ENCODE peak calls at places on chromosomes 5 and 9, in ten cellular contexts. One of them, this sample, is unnamed.

GRCh38 chr5:96868603-96869371 is 7.5 kb upstream of the ERAP2 start:
- DNase-seq in activated CD4-positive, alpha-beta T cell treated with anti-CD3 and anti-CD28 coated beads for 36 hours: no peak
- DNase-seq in RPMI7951: peak; percentile 67
- DNase-seq in C1 segment of cervical spinal cord: no peak
- DNase-seq in DND-41: peak; percentile 41
- DNase-seq in NCI-H1417 treated with DMSO at 0.1 percent for 48 hours: no peak
- DNase-seq in left ventricle myocardium inferior: no peak
- DNase-seq in GM23338: peak; percentile 78
- DNase-seq in stimulated activated CD4-positive, alpha-beta T cell treated with anti-CD3 and anti-CD28 coated beads, Interleukin-12 subunit alpha, Interleukin-12 subunit beta, amount 100 ng/mL, for 24 hours: no peak
- DNase-seq in stimulated activated CD8-positive, alpha-beta memory T cell treated with anti-CD3 and anti-CD28 coated beads, Interleukin-15, amount 100 ng/mL, for 24 hours: no peak
- DNase-seq in this sample: no peak

GRCh38 chr5:179854356-179854755 is 4.3 kb downstream of the MRNIP start:
- DNase-seq in GM23338: no peak
- DNase-seq in DND-41: no peak
- DNase-seq in C1 segment of cervical spinal cord: no peak
- DNase-seq in NCI-H1417 treated with DMSO at 0.1 percent for 48 hours: no peak
- DNase-seq in RPMI7951: no peak
- DNase-seq in stimulated activated CD4-positive, alpha-beta T cell treated with anti-CD3 and anti-CD28 coated beads, Interleukin-12 subunit alpha, Interleukin-12 subunit beta, amount 100 ng/mL, for 24 hours: no peak
- DNase-seq in left ventricle myocardium inferior: no peak
- DNase-seq in stimulated activated CD8-positive, alpha-beta memory T cell treated with anti-CD3 and anti-CD28 coated beads, Interleukin-15, amount 100 ng/mL, for 24 hours: no peak
- DNase-seq in activated CD4-positive, alpha-beta T cell treated with anti-CD3 and anti-CD28 coated beads for 36 hours: no peak
- DNase-seq in this sample: no peak

GRCh38 chr5:132253008-132253441 is 4.5 kb upstream of the PDLIM4 start:
- DNase-seq in RPMI7951: no peak
- DNase-seq in C1 segment of cervical spinal cord: no peak
- DNase-seq in stimulated activated CD8-positive, alpha-beta memory T cell treated with anti-CD3 and anti-CD28 coated beads, Interleukin-15, amount 100 ng/mL, for 24 hours: no peak
- DNase-seq in activated CD4-positive, alpha-beta T cell treated with anti-CD3 and anti-CD28 coated beads for 36 hours: peak; percentile 2
- DNase-seq in GM23338: no peak
- DNase-seq in left ventricle myocardium inferior: no peak
- DNase-seq in DND-41: no peak
- DNase-seq in NCI-H1417 treated with DMSO at 0.1 percent for 48 hours: no peak
- DNase-seq in stimulated activated CD4-positive, alpha-beta T cell treated with anti-CD3 and anti-CD28 coated beads, Interleukin-12 subunit alpha, Interleukin-12 subunit beta, amount 100 ng/mL, for 24 hours: no peak
- DNase-seq in this sample: no peak

GRCh38 chr9:129080608-129081387 is at the start of gene DOLPP1:
- DNase-seq in GM23338: peak; percentile 99
- DNase-seq in RPMI7951: peak; percentile 98
- DNase-seq in left ventricle myocardium inferior: peak; percentile 99
- DNase-seq in stimulated activated CD4-positive, alpha-beta T cell treated with anti-CD3 and anti-CD28 coated beads, Interleukin-12 subunit alpha, Interleukin-12 subunit beta, amount 100 ng/mL, for 24 hours: peak; percentile 98
- DNase-seq in DND-41: peak; percentile 99
- DNase-seq in C1 segment of cervical spinal cord: peak; percentile 96
- DNase-seq in stimulated activated CD8-positive, alpha-beta memory T cell treated with anti-CD3 and anti-CD28 coated beads, Interleukin-15, amount 100 ng/mL, for 24 hours: peak; percentile 94
- DNase-seq in NCI-H1417 treated with DMSO at 0.1 percent for 48 hours: peak; percentile 97
- DNase-seq in activated CD4-positive, alpha-beta T cell treated with anti-CD3 and anti-CD28 coated beads for 36 hours: peak; percentile 99
- DNase-seq in this sample: peak; percentile 100

GRCh38 chr5:113050606-113051391 is 74.2 kb downstream of the DCP2 start:
- DNase-seq in left ventricle myocardium inferior: no peak
- DNase-seq in stimulated activated CD4-positive, alpha-beta T cell treated with anti-CD3 and anti-CD28 coated beads, Interleukin-12 subunit alpha, Interleukin-12 subunit beta, amount 100 ng/mL, for 24 hours: no peak
- DNase-seq in RPMI7951: peak; percentile 87
- DNase-seq in C1 segment of cervical spinal cord: no peak
- DNase-seq in NCI-H1417 treated with DMSO at 0.1 percent for 48 hours: no peak
- DNase-seq in activated CD4-positive, alpha-beta T cell treated with anti-CD3 and anti-CD28 coated beads for 36 hours: peak; percentile 58
- DNase-seq in stimulated activated CD8-positive, alpha-beta memory T cell treated with anti-CD3 and anti-CD28 coated beads, Interleukin-15, amount 100 ng/mL, for 24 hours: no peak
- DNase-seq in GM23338: no peak
- DNase-seq in DND-41: no peak
- DNase-seq in this sample: no peak

GRCh38 chr9:81827616-81828296 is 100.5 kb upstream of the SPATA31D4 start:
- DNase-seq in left ventricle myocardium inferior: no peak
- DNase-seq in stimulated activated CD4-positive, alpha-beta T cell treated with anti-CD3 and anti-CD28 coated beads, Interleukin-12 subunit alpha, Interleukin-12 subunit beta, amount 100 ng/mL, for 24 hours: no peak
- DNase-seq in RPMI7951: no peak
- DNase-seq in GM23338: no peak
- DNase-seq in C1 segment of cervical spinal cord: no peak
- DNase-seq in NCI-H1417 treated with DMSO at 0.1 percent for 48 hours: no peak
- DNase-seq in activated CD4-positive, alpha-beta T cell treated with anti-CD3 and anti-CD28 coated beads for 36 hours: no peak
- DNase-seq in DND-41: peak; percentile 8
- DNase-seq in stimulated activated CD8-positive, alpha-beta memory T cell treated with anti-CD3 and anti-CD28 coated beads, Interleukin-15, amount 100 ng/mL, for 24 hours: no peak
- DNase-seq in this sample: no peak

GRCh38 chr9:137740311-137740710 is 121.5 kb downstream of the EHMT1 start:
- DNase-seq in stimulated activated CD4-positive, alpha-beta T cell treated with anti-CD3 and anti-CD28 coated beads, Interleukin-12 subunit alpha, Interleukin-12 subunit beta, amount 100 ng/mL, for 24 hours: no peak
- DNase-seq in activated CD4-positive, alpha-beta T cell treated with anti-CD3 and anti-CD28 coated beads for 36 hours: no peak
- DNase-seq in NCI-H1417 treated with DMSO at 0.1 percent for 48 hours: peak; percentile 27
- DNase-seq in RPMI7951: no peak
- DNase-seq in C1 segment of cervical spinal cord: no peak
- DNase-seq in left ventricle myocardium inferior: peak; percentile 54
- DNase-seq in GM23338: no peak
- DNase-seq in DND-41: no peak
- DNase-seq in stimulated activated CD8-positive, alpha-beta memory T cell treated with anti-CD3 and anti-CD28 coated beads, Interleukin-15, amount 100 ng/mL, for 24 hours: no peak
- DNase-seq in this sample: no peak

GRCh38 chr9:76866689-76867088 is 39.2 kb downstream of the PRUNE2 start:
- DNase-seq in RPMI7951: peak; percentile 63
- DNase-seq in activated CD4-positive, alpha-beta T cell treated with anti-CD3 and anti-CD28 coated beads for 36 hours: peak; percentile 6
- DNase-seq in DND-41: no peak
- DNase-seq in stimulated activated CD4-positive, alpha-beta T cell treated with anti-CD3 and anti-CD28 coated beads, Interleukin-12 subunit alpha, Interleukin-12 subunit beta, amount 100 ng/mL, for 24 hours: no peak
- DNase-seq in left ventricle myocardium inferior: no peak
- DNase-seq in stimulated activated CD8-positive, alpha-beta memory T cell treated with anti-CD3 and anti-CD28 coated beads, Interleukin-15, amount 100 ng/mL, for 24 hours: no peak
- DNase-seq in C1 segment of cervical spinal cord: no peak
- DNase-seq in NCI-H1417 treated with DMSO at 0.1 percent for 48 hours: no peak
- DNase-seq in GM23338: peak; percentile 46
- DNase-seq in this sample: no peak

GRCh38 chr5:83077662-83078261 is 415 bp downstream of the XRCC4 start:
- DNase-seq in DND-41: no peak
- DNase-seq in left ventricle myocardium inferior: no peak
- DNase-seq in GM23338: peak; percentile 74
- DNase-seq in stimulated activated CD8-positive, alpha-beta memory T cell treated with anti-CD3 and anti-CD28 coated beads, Interleukin-15, amount 100 ng/mL, for 24 hours: peak; percentile 3
- DNase-seq in C1 segment of cervical spinal cord: no peak
- DNase-seq in NCI-H1417 treated with DMSO at 0.1 percent for 48 hours: no peak
- DNase-seq in RPMI7951: peak; percentile 49
- DNase-seq in stimulated activated CD4-positive, alpha-beta T cell treated with anti-CD3 and anti-CD28 coated beads, Interleukin-12 subunit alpha, Interleukin-12 subunit beta, amount 100 ng/mL, for 24 hours: no peak
- DNase-seq in activated CD4-positive, alpha-beta T cell treated with anti-CD3 and anti-CD28 coated beads for 36 hours: peak; percentile 21
- DNase-seq in this sample: no peak

GRCh38 chr9:6054280-6055099 is 39.1 kb upstream of the RANBP6 start:
- DNase-seq in stimulated activated CD8-positive, alpha-beta memory T cell treated with anti-CD3 and anti-CD28 coated beads, Interleukin-15, amount 100 ng/mL, for 24 hours: no peak
- DNase-seq in left ventricle myocardium inferior: peak; percentile 38
- DNase-seq in RPMI7951: peak; percentile 70
- DNase-seq in activated CD4-positive, alpha-beta T cell treated with anti-CD3 and anti-CD28 coated beads for 36 hours: peak; percentile 77
- DNase-seq in GM23338: peak; percentile 95
- DNase-seq in NCI-H1417 treated with DMSO at 0.1 percent for 48 hours: no peak
- DNase-seq in DND-41: peak; percentile 59
- DNase-seq in C1 segment of cervical spinal cord: no peak
- DNase-seq in stimulated activated CD4-positive, alpha-beta T cell treated with anti-CD3 and anti-CD28 coated beads, Interleukin-12 subunit alpha, Interleukin-12 subunit beta, amount 100 ng/mL, for 24 hours: peak; percentile 17
- DNase-seq in this sample: peak; percentile 62

GRCh38 chr5:114953559-114953958 is 216.1 kb downstream of the TRIM36 start:
- DNase-seq in C1 segment of cervical spinal cord: no peak
- DNase-seq in stimulated activated CD8-positive, alpha-beta memory T cell treated with anti-CD3 and anti-CD28 coated beads, Interleukin-15, amount 100 ng/mL, for 24 hours: no peak
- DNase-seq in activated CD4-positive, alpha-beta T cell treated with anti-CD3 and anti-CD28 coated beads for 36 hours: no peak
- DNase-seq in RPMI7951: no peak
- DNase-seq in GM23338: no peak
- DNase-seq in NCI-H1417 treated with DMSO at 0.1 percent for 48 hours: no peak
- DNase-seq in stimulated activated CD4-positive, alpha-beta T cell treated with anti-CD3 and anti-CD28 coated beads, Interleukin-12 subunit alpha, Interleukin-12 subunit beta, amount 100 ng/mL, for 24 hours: no peak
- DNase-seq in left ventricle myocardium inferior: no peak
- DNase-seq in DND-41: no peak
- DNase-seq in this sample: no peak

GRCh38 chr9:82164159-82164558 is 175.6 kb downstream of the SPATA31D1 start:
- DNase-seq in GM23338: no peak
- DNase-seq in activated CD4-positive, alpha-beta T cell treated with anti-CD3 and anti-CD28 coated beads for 36 hours: no peak
- DNase-seq in stimulated activated CD8-positive, alpha-beta memory T cell treated with anti-CD3 and anti-CD28 coated beads, Interleukin-15, amount 100 ng/mL, for 24 hours: no peak
- DNase-seq in RPMI7951: no peak
- DNase-seq in DND-41: no peak
- DNase-seq in stimulated activated CD4-positive, alpha-beta T cell treated with anti-CD3 and anti-CD28 coated beads, Interleukin-12 subunit alpha, Interleukin-12 subunit beta, amount 100 ng/mL, for 24 hours: no peak
- DNase-seq in NCI-H1417 treated with DMSO at 0.1 percent for 48 hours: no peak
- DNase-seq in left ventricle myocardium inferior: no peak
- DNase-seq in C1 segment of cervical spinal cord: no peak
- DNase-seq in this sample: no peak

GRCh38 chr5:137073192-137073591 is 425.9 kb downstream of the SPOCK1 start:
- DNase-seq in GM23338: no peak
- DNase-seq in stimulated activated CD8-positive, alpha-beta memory T cell treated with anti-CD3 and anti-CD28 coated beads, Interleukin-15, amount 100 ng/mL, for 24 hours: no peak
- DNase-seq in left ventricle myocardium inferior: no peak
- DNase-seq in C1 segment of cervical spinal cord: no peak
- DNase-seq in RPMI7951: peak; percentile 52
- DNase-seq in NCI-H1417 treated with DMSO at 0.1 percent for 48 hours: no peak
- DNase-seq in DND-41: no peak
- DNase-seq in stimulated activated CD4-positive, alpha-beta T cell treated with anti-CD3 and anti-CD28 coated beads, Interleukin-12 subunit alpha, Interleukin-12 subunit beta, amount 100 ng/mL, for 24 hours: no peak
- DNase-seq in activated CD4-positive, alpha-beta T cell treated with anti-CD3 and anti-CD28 coated beads for 36 hours: no peak
- DNase-seq in this sample: no peak

GRCh38 chr5:120152472-120152871 is 311.6 kb upstream of the PRR16 start:
- DNase-seq in stimulated activated CD4-positive, alpha-beta T cell treated with anti-CD3 and anti-CD28 coated beads, Interleukin-12 subunit alpha, Interleukin-12 subunit beta, amount 100 ng/mL, for 24 hours: no peak
- DNase-seq in C1 segment of cervical spinal cord: no peak
- DNase-seq in GM23338: no peak
- DNase-seq in left ventricle myocardium inferior: no peak
- DNase-seq in activated CD4-positive, alpha-beta T cell treated with anti-CD3 and anti-CD28 coated beads for 36 hours: no peak
- DNase-seq in NCI-H1417 treated with DMSO at 0.1 percent for 48 hours: no peak
- DNase-seq in RPMI7951: peak; percentile 78
- DNase-seq in stimulated activated CD8-positive, alpha-beta memory T cell treated with anti-CD3 and anti-CD28 coated beads, Interleukin-15, amount 100 ng/mL, for 24 hours: no peak
- DNase-seq in DND-41: no peak
- DNase-seq in this sample: no peak

GRCh38 chr5:56375011-56375410 is 141.9 kb upstream of the ANKRD55 start:
- DNase-seq in C1 segment of cervical spinal cord: no peak
- DNase-seq in DND-41: no peak
- DNase-seq in RPMI7951: no peak
- DNase-seq in left ventricle myocardium inferior: peak; percentile 47
- DNase-seq in activated CD4-positive, alpha-beta T cell treated with anti-CD3 and anti-CD28 coated beads for 36 hours: no peak
- DNase-seq in NCI-H1417 treated with DMSO at 0.1 percent for 48 hours: peak; percentile 5
- DNase-seq in GM23338: no peak
- DNase-seq in stimulated activated CD4-positive, alpha-beta T cell treated with anti-CD3 and anti-CD28 coated beads, Interleukin-12 subunit alpha, Interleukin-12 subunit beta, amount 100 ng/mL, for 24 hours: no peak
- DNase-seq in stimulated activated CD8-positive, alpha-beta memory T cell treated with anti-CD3 and anti-CD28 coated beads, Interleukin-15, amount 100 ng/mL, for 24 hours: no peak
- DNase-seq in this sample: no peak

GRCh38 chr5:162068412-162068811 is 839 bp downstream of the GABRG2 start:
- DNase-seq in stimulated activated CD8-positive, alpha-beta memory T cell treated with anti-CD3 and anti-CD28 coated beads, Interleukin-15, amount 100 ng/mL, for 24 hours: no peak
- DNase-seq in RPMI7951: peak; percentile 2
- DNase-seq in NCI-H1417 treated with DMSO at 0.1 percent for 48 hours: no peak
- DNase-seq in C1 segment of cervical spinal cord: peak; percentile 20
- DNase-seq in GM23338: peak; percentile 97
- DNase-seq in activated CD4-positive, alpha-beta T cell treated with anti-CD3 and anti-CD28 coated beads for 36 hours: peak; percentile 11
- DNase-seq in stimulated activated CD4-positive, alpha-beta T cell treated with anti-CD3 and anti-CD28 coated beads, Interleukin-12 subunit alpha, Interleukin-12 subunit beta, amount 100 ng/mL, for 24 hours: no peak
- DNase-seq in left ventricle myocardium inferior: no peak
- DNase-seq in DND-41: peak; percentile 52
- DNase-seq in this sample: peak; percentile 45

GRCh38 chr5:936149-937144 is 43.8 kb downstream of the TRIP13 start:
- DNase-seq in stimulated activated CD8-positive, alpha-beta memory T cell treated with anti-CD3 and anti-CD28 coated beads, Interleukin-15, amount 100 ng/mL, for 24 hours: no peak
- DNase-seq in activated CD4-positive, alpha-beta T cell treated with anti-CD3 and anti-CD28 coated beads for 36 hours: no peak
- DNase-seq in RPMI7951: no peak
- DNase-seq in GM23338: no peak
- DNase-seq in DND-41: no peak
- DNase-seq in C1 segment of cervical spinal cord: no peak
- DNase-seq in left ventricle myocardium inferior: no peak
- DNase-seq in stimulated activated CD4-positive, alpha-beta T cell treated with anti-CD3 and anti-CD28 coated beads, Interleukin-12 subunit alpha, Interleukin-12 subunit beta, amount 100 ng/mL, for 24 hours: no peak
- DNase-seq in NCI-H1417 treated with DMSO at 0.1 percent for 48 hours: no peak
- DNase-seq in this sample: no peak

GRCh38 chr5:146081685-146082084 is 23.7 kb downstream of the PLAC8L1 start:
- DNase-seq in NCI-H1417 treated with DMSO at 0.1 percent for 48 hours: no peak
- DNase-seq in stimulated activated CD8-positive, alpha-beta memory T cell treated with anti-CD3 and anti-CD28 coated beads, Interleukin-15, amount 100 ng/mL, for 24 hours: no peak
- DNase-seq in activated CD4-positive, alpha-beta T cell treated with anti-CD3 and anti-CD28 coated beads for 36 hours: no peak
- DNase-seq in left ventricle myocardium inferior: no peak
- DNase-seq in GM23338: no peak
- DNase-seq in DND-41: no peak
- DNase-seq in RPMI7951: no peak
- DNase-seq in C1 segment of cervical spinal cord: no peak
- DNase-seq in stimulated activated CD4-positive, alpha-beta T cell treated with anti-CD3 and anti-CD28 coated beads, Interleukin-12 subunit alpha, Interleukin-12 subunit beta, amount 100 ng/mL, for 24 hours: no peak
- DNase-seq in this sample: no peak

GRCh38 chr5:133977858-133978257 is 9.4 kb upstream of the C5orf15 start:
- DNase-seq in DND-41: no peak
- DNase-seq in NCI-H1417 treated with DMSO at 0.1 percent for 48 hours: no peak
- DNase-seq in RPMI7951: peak; percentile 79
- DNase-seq in GM23338: no peak
- DNase-seq in activated CD4-positive, alpha-beta T cell treated with anti-CD3 and anti-CD28 coated beads for 36 hours: no peak
- DNase-seq in stimulated activated CD8-positive, alpha-beta memory T cell treated with anti-CD3 and anti-CD28 coated beads, Interleukin-15, amount 100 ng/mL, for 24 hours: no peak
- DNase-seq in left ventricle myocardium inferior: no peak
- DNase-seq in C1 segment of cervical spinal cord: no peak
- DNase-seq in stimulated activated CD4-positive, alpha-beta T cell treated with anti-CD3 and anti-CD28 coated beads, Interleukin-12 subunit alpha, Interleukin-12 subunit beta, amount 100 ng/mL, for 24 hours: no peak
- DNase-seq in this sample: no peak

GRCh38 chr5:72555871-72556270 is 48.7 kb upstream of the ZNF366 start:
- DNase-seq in stimulated activated CD8-positive, alpha-beta memory T cell treated with anti-CD3 and anti-CD28 coated beads, Interleukin-15, amount 100 ng/mL, for 24 hours: no peak
- DNase-seq in GM23338: no peak
- DNase-seq in DND-41: no peak
- DNase-seq in activated CD4-positive, alpha-beta T cell treated with anti-CD3 and anti-CD28 coated beads for 36 hours: no peak
- DNase-seq in RPMI7951: peak; percentile 2
- DNase-seq in NCI-H1417 treated with DMSO at 0.1 percent for 48 hours: no peak
- DNase-seq in stimulated activated CD4-positive, alpha-beta T cell treated with anti-CD3 and anti-CD28 coated beads, Interleukin-12 subunit alpha, Interleukin-12 subunit beta, amount 100 ng/mL, for 24 hours: no peak
- DNase-seq in left ventricle myocardium inferior: no peak
- DNase-seq in C1 segment of cervical spinal cord: no peak
- DNase-seq in this sample: no peak

GRCh38 chr5:137660349-137660817 is 75.5 kb downstream of the KLHL3 start:
- DNase-seq in stimulated activated CD8-positive, alpha-beta memory T cell treated with anti-CD3 and anti-CD28 coated beads, Interleukin-15, amount 100 ng/mL, for 24 hours: peak; percentile 25
- DNase-seq in C1 segment of cervical spinal cord: no peak
- DNase-seq in activated CD4-positive, alpha-beta T cell treated with anti-CD3 and anti-CD28 coated beads for 36 hours: peak; percentile 85
- DNase-seq in NCI-H1417 treated with DMSO at 0.1 percent for 48 hours: peak; percentile 1
- DNase-seq in stimulated activated CD4-positive, alpha-beta T cell treated with anti-CD3 and anti-CD28 coated beads, Interleukin-12 subunit alpha, Interleukin-12 subunit beta, amount 100 ng/mL, for 24 hours: peak; percentile 58
- DNase-seq in RPMI7951: peak; percentile 53
- DNase-seq in GM23338: peak; percentile 94
- DNase-seq in left ventricle myocardium inferior: peak; percentile 39
- DNase-seq in DND-41: peak; percentile 69
- DNase-seq in this sample: peak; percentile 58

GRCh38 chr5:136191304-136192014 is 1.5 kb downstream of the SMIM32 start:
- DNase-seq in GM23338: peak; percentile 78
- DNase-seq in left ventricle myocardium inferior: no peak
- DNase-seq in NCI-H1417 treated with DMSO at 0.1 percent for 48 hours: no peak
- DNase-seq in DND-41: no peak
- DNase-seq in activated CD4-positive, alpha-beta T cell treated with anti-CD3 and anti-CD28 coated beads for 36 hours: no peak
- DNase-seq in RPMI7951: peak; percentile 8
- DNase-seq in stimulated activated CD8-positive, alpha-beta memory T cell treated with anti-CD3 and anti-CD28 coated beads, Interleukin-15, amount 100 ng/mL, for 24 hours: no peak
- DNase-seq in stimulated activated CD4-positive, alpha-beta T cell treated with anti-CD3 and anti-CD28 coated beads, Interleukin-12 subunit alpha, Interleukin-12 subunit beta, amount 100 ng/mL, for 24 hours: no peak
- DNase-seq in C1 segment of cervical spinal cord: no peak
- DNase-seq in this sample: no peak

GRCh38 chr5:116848974-116849586 is 274.5 kb upstream of the SEMA6A start:
- DNase-seq in left ventricle myocardium inferior: no peak
- DNase-seq in stimulated activated CD8-positive, alpha-beta memory T cell treated with anti-CD3 and anti-CD28 coated beads, Interleukin-15, amount 100 ng/mL, for 24 hours: no peak
- DNase-seq in GM23338: no peak
- DNase-seq in NCI-H1417 treated with DMSO at 0.1 percent for 48 hours: no peak
- DNase-seq in RPMI7951: no peak
- DNase-seq in C1 segment of cervical spinal cord: no peak
- DNase-seq in activated CD4-positive, alpha-beta T cell treated with anti-CD3 and anti-CD28 coated beads for 36 hours: no peak
- DNase-seq in stimulated activated CD4-positive, alpha-beta T cell treated with anti-CD3 and anti-CD28 coated beads, Interleukin-12 subunit alpha, Interleukin-12 subunit beta, amount 100 ng/mL, for 24 hours: no peak
- DNase-seq in DND-41: no peak
- DNase-seq in this sample: no peak

GRCh38 chr9:6502399-6502798 is 89.4 kb downstream of the UHRF2 start:
- DNase-seq in NCI-H1417 treated with DMSO at 0.1 percent for 48 hours: no peak
- DNase-seq in activated CD4-positive, alpha-beta T cell treated with anti-CD3 and anti-CD28 coated beads for 36 hours: no peak
- DNase-seq in stimulated activated CD4-positive, alpha-beta T cell treated with anti-CD3 and anti-CD28 coated beads, Interleukin-12 subunit alpha, Interleukin-12 subunit beta, amount 100 ng/mL, for 24 hours: no peak
- DNase-seq in C1 segment of cervical spinal cord: no peak
- DNase-seq in DND-41: no peak
- DNase-seq in left ventricle myocardium inferior: no peak
- DNase-seq in stimulated activated CD8-positive, alpha-beta memory T cell treated with anti-CD3 and anti-CD28 coated beads, Interleukin-15, amount 100 ng/mL, for 24 hours: no peak
- DNase-seq in GM23338: no peak
- DNase-seq in RPMI7951: no peak
- DNase-seq in this sample: no peak

GRCh38 chr5:30574761-30575160 is 618.7 kb upstream of the CDH6 start:
- DNase-seq in left ventricle myocardium inferior: no peak
- DNase-seq in RPMI7951: no peak
- DNase-seq in GM23338: no peak
- DNase-seq in stimulated activated CD4-positive, alpha-beta T cell treated with anti-CD3 and anti-CD28 coated beads, Interleukin-12 subunit alpha, Interleukin-12 subunit beta, amount 100 ng/mL, for 24 hours: no peak
- DNase-seq in DND-41: no peak
- DNase-seq in activated CD4-positive, alpha-beta T cell treated with anti-CD3 and anti-CD28 coated beads for 36 hours: no peak
- DNase-seq in NCI-H1417 treated with DMSO at 0.1 percent for 48 hours: no peak
- DNase-seq in C1 segment of cervical spinal cord: no peak
- DNase-seq in stimulated activated CD8-positive, alpha-beta memory T cell treated with anti-CD3 and anti-CD28 coated beads, Interleukin-15, amount 100 ng/mL, for 24 hours: no peak
- DNase-seq in this sample: no peak

GRCh38 chr5:112823656-112824055 is 37.4 kb upstream of the SRP19 start:
- DNase-seq in left ventricle myocardium inferior: no peak
- DNase-seq in C1 segment of cervical spinal cord: no peak
- DNase-seq in GM23338: no peak
- DNase-seq in NCI-H1417 treated with DMSO at 0.1 percent for 48 hours: no peak
- DNase-seq in RPMI7951: no peak
- DNase-seq in stimulated activated CD4-positive, alpha-beta T cell treated with anti-CD3 and anti-CD28 coated beads, Interleukin-12 subunit alpha, Interleukin-12 subunit beta, amount 100 ng/mL, for 24 hours: no peak
- DNase-seq in DND-41: no peak
- DNase-seq in activated CD4-positive, alpha-beta T cell treated with anti-CD3 and anti-CD28 coated beads for 36 hours: no peak
- DNase-seq in stimulated activated CD8-positive, alpha-beta memory T cell treated with anti-CD3 and anti-CD28 coated beads, Interleukin-15, amount 100 ng/mL, for 24 hours: no peak
- DNase-seq in this sample: no peak